ENCODE peak calls at places on chromosomes 4 and X, in nine cellular contexts. One of them, this sample, is unnamed.
A peak's percentile ranks its signal among the peaks of the same experiment; 100 is the strongest.

GRCh38 chr4:25767877-25768475 is 94.8 kb downstream of the SEL1L3 start:
- DNase-seq in mesothelial cell of epicardium: no peak
- DNase-seq in KBM-7: peak; percentile 68
- DNase-seq in GM04504: peak; percentile 51
- DNase-seq in NCI-H2029: peak; percentile 9
- DNase-seq in cardiac fibroblast: peak; percentile 81
- DNase-seq in naive thymus-derived CD8-positive, alpha-beta T cell: peak; percentile 28
- DNase-seq in heart left ventricle: no peak
- DNase-seq in posterior vena cava: no peak
- DNase-seq in this sample: peak; percentile 60

GRCh38 chr4:177220376-177220775 is 89.3 kb upstream of the NEIL3 start:
- DNase-seq in heart left ventricle: no peak
- DNase-seq in mesothelial cell of epicardium: no peak
- DNase-seq in GM04504: no peak
- DNase-seq in KBM-7: peak; percentile 8
- DNase-seq in NCI-H2029: no peak
- DNase-seq in naive thymus-derived CD8-positive, alpha-beta T cell: no peak
- DNase-seq in cardiac fibroblast: peak; percentile 74
- DNase-seq in posterior vena cava: no peak
- DNase-seq in this sample: no peak

GRCh38 chr4:91448668-91449330 is 855.0 kb upstream of the GRID2 start:
- DNase-seq in cardiac fibroblast: peak; percentile 8
- DNase-seq in mesothelial cell of epicardium: no peak
- DNase-seq in KBM-7: no peak
- DNase-seq in NCI-H2029: no peak
- DNase-seq in GM04504: no peak
- DNase-seq in posterior vena cava: no peak
- DNase-seq in naive thymus-derived CD8-positive, alpha-beta T cell: no peak
- DNase-seq in heart left ventricle: no peak
- DNase-seq in this sample: no peak

GRCh38 chr4:180571516-180571915 is 1671.7 kb upstream of the TENM3 start:
- DNase-seq in GM04504: no peak
- DNase-seq in cardiac fibroblast: no peak
- DNase-seq in mesothelial cell of epicardium: no peak
- DNase-seq in naive thymus-derived CD8-positive, alpha-beta T cell: no peak
- DNase-seq in posterior vena cava: no peak
- DNase-seq in NCI-H2029: no peak
- DNase-seq in heart left ventricle: no peak
- DNase-seq in KBM-7: no peak
- DNase-seq in this sample: no peak

GRCh38 chr4:143021384-143021783 is 163.3 kb upstream of the USP38 start:
- DNase-seq in heart left ventricle: no peak
- DNase-seq in cardiac fibroblast: no peak
- DNase-seq in NCI-H2029: no peak
- DNase-seq in GM04504: no peak
- DNase-seq in mesothelial cell of epicardium: no peak
- DNase-seq in posterior vena cava: no peak
- DNase-seq in naive thymus-derived CD8-positive, alpha-beta T cell: no peak
- DNase-seq in KBM-7: no peak
- DNase-seq in this sample: no peak

GRCh38 chr4:109739547-109739946 is 9.7 kb upstream of the PLA2G12A start:
- DNase-seq in naive thymus-derived CD8-positive, alpha-beta T cell: no peak
- DNase-seq in posterior vena cava: no peak
- DNase-seq in KBM-7: no peak
- DNase-seq in GM04504: no peak
- DNase-seq in mesothelial cell of epicardium: no peak
- DNase-seq in cardiac fibroblast: peak; percentile 14
- DNase-seq in heart left ventricle: no peak
- DNase-seq in NCI-H2029: no peak
- DNase-seq in this sample: peak; percentile 11

GRCh38 chr4:54230479-54231418 is 1.7 kb downstream of the PDGFRA start:
- DNase-seq in cardiac fibroblast: peak; percentile 69
- DNase-seq in KBM-7: no peak
- DNase-seq in mesothelial cell of epicardium: no peak
- DNase-seq in NCI-H2029: no peak
- DNase-seq in heart left ventricle: peak; percentile 75
- DNase-seq in posterior vena cava: peak; percentile 87
- DNase-seq in GM04504: no peak
- DNase-seq in naive thymus-derived CD8-positive, alpha-beta T cell: no peak
- DNase-seq in this sample: peak; percentile 55

GRCh38 chrX:1386338-1387127 is 5.4 kb downstream of the SLC25A6 start:
- DNase-seq in NCI-H2029: no peak
- DNase-seq in KBM-7: no peak
- DNase-seq in cardiac fibroblast: no peak
- DNase-seq in posterior vena cava: peak; percentile 79
- DNase-seq in naive thymus-derived CD8-positive, alpha-beta T cell: no peak
- DNase-seq in GM04504: no peak
- DNase-seq in heart left ventricle: peak; percentile 51
- DNase-seq in mesothelial cell of epicardium: no peak
- DNase-seq in this sample: no peak